ENCODE peak calls at places on chromosome 11, in seven cellular contexts. Q is psoas muscle; G is astrocyte; S is cardiac muscle cell; N is gastrocnemius medialis; M is neural progenitor cell; Y is CD8-positive, alpha-beta T cell. E is an unnamed sample. For H3K4me1, the result is how much of the 10 kb centered on the place peaks cover.

GRCh38 chr11:75238595-75239245 is 1.9 kb upstream of the TPBGL start:
- DNase-seq in Q (no peak), G (no peak), S (no peak), N (no peak), M (no peak), Y (no peak), E (no peak)

GRCh38 chr11:129968611-129969419 is 33.8 kb downstream of the PRDM10 start:
- DNase-seq in Q (no peak), G (no peak), S (no peak), N (no peak), M (no peak), Y (no peak), E (no peak)

GRCh38 chr11:126161146-126161458 is 50.3 kb downstream of the RPUSD4 start:
- DNase-seq in Q (no peak), G (no peak), S (no peak), N (no peak), M (no peak), Y (no peak), E (no peak)

GRCh38 chr11:114413958-114414357 is 13.5 kb downstream of the RBM7 start:
- DNase-seq in Q (no peak), G (no peak), S (no peak), N (no peak), M (peak), Y (no peak), E (no peak)

GRCh38 chr11:134742228-134742612 is 330.2 kb upstream of the B3GAT1 start:
- DNase-seq in Q (no peak), G (peak), S (peak), N (no peak), M (no peak), Y (no peak), E (no peak)

GRCh38 chr11:78576549-78577097 is 2.0 kb upstream of the NARS2 start:
- DNase-seq in Q (no peak), G (no peak), S (no peak), N (no peak), M (no peak), Y (no peak), E (no peak)

GRCh38 chr11:73244589-73245240 is 26.6 kb downstream of the P2RY2 start:
- DNase-seq in Q (no peak), G (no peak), S (no peak), N (peak), M (no peak), Y (no peak), E (no peak)

GRCh38 chr11:93908689-93909088 is 58.3 kb upstream of the VSTM5 start:
- DNase-seq in Q (no peak), G (peak), S (peak), N (no peak), M (no peak), Y (no peak), E (no peak)

GRCh38 chr11:109236696-109237095 is 185.3 kb upstream of the C11orf87 start:
- DNase-seq in Q (no peak), G (peak), S (peak), N (no peak), M (no peak), Y (no peak), E (no peak)

GRCh38 chr11:113974741-113975470 is at the start of gene HTR3A:
- DNase-seq in Q (peak), G (no peak), S (peak), N (peak), M (peak), Y (no peak), E (no peak)

GRCh38 chr11:84243629-84244263 is 957.6 kb upstream of the CCDC90B start:
- DNase-seq in Q (no peak), G (no peak), S (no peak), N (no peak), M (no peak), Y (no peak), E (no peak)

GRCh38 chr11:111429066-111429506 is 50.0 kb upstream of the POU2AF1 start:
- DNase-seq in Q (peak), G (no peak), S (peak), N (peak), M (peak), Y (peak), E (no peak)

GRCh38 chr11:133408936-133409335 is 123.4 kb downstream of the OPCML start:
- DNase-seq in Q (no peak), G (no peak), S (no peak), N (no peak), M (no peak), Y (no peak), E (no peak)

GRCh38 chr11:70596091-70596490 is 197.8 kb downstream of the CTTN start:
- DNase-seq in Q (no peak), G (no peak), S (no peak), N (no peak), M (no peak), Y (no peak), E (no peak)

GRCh38 chr11:124873980-124874379 is 8.7 kb downstream of the ROBO3 start:
- DNase-seq in Q (no peak), G (no peak), S (no peak), N (no peak), M (no peak), Y (no peak), E (no peak)

GRCh38 chr11:43835104-43835503 is 45.5 kb upstream of the ALKBH3 start:
- DNase-seq in Q (no peak), G (no peak), S (no peak), N (no peak), M (peak), Y (no peak), E (no peak)

GRCh38 chr11:60363542-60364525 is 14.5 kb upstream of the MS4A7 start:
- DNase-seq in Q (no peak), G (peak), S (peak), N (peak), M (peak), Y (peak), E (peak)
- H3K4me1 ChIP-seq in Q (under half), G (under half), S (under half), N (under half), M (under half), Y (under half), E (under half)

GRCh38 chr11:58575377-58576020 is at the start of gene LPXN:
- DNase-seq in Q (no peak), G (peak), S (peak), N (no peak), M (no peak), Y (peak), E (peak)
- H3K4me3 ChIP-seq in Q (peak), G (peak), S (no peak), N (peak), M (peak), Y (peak), E (peak)

DNA sequence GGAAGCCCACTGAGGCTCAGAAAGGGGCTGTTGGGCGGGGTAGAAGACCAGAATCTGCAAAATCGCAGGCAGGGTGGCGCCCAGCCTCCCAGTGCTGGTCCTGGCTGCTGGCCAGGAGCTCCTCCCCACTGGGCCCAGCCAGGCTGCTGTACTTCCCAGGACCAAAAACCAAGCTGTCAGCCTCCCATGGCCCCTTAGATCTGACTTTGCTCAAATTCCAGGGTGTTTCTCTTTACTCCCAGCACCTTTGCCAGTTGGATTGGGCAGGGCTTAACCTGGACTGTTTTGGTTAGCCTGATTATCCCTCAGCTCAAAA is 44.2 kb upstream of the WEE1 start:
- DNase-seq in Q (peak), G (no peak), S (peak), N (no peak), M (no peak), Y (no peak), E (no peak)
- H3K4me1 ChIP-seq in Q (under half), G (under half), S (under half), N (under half), M (under half), Y (under half), E (under half)

DNA sequence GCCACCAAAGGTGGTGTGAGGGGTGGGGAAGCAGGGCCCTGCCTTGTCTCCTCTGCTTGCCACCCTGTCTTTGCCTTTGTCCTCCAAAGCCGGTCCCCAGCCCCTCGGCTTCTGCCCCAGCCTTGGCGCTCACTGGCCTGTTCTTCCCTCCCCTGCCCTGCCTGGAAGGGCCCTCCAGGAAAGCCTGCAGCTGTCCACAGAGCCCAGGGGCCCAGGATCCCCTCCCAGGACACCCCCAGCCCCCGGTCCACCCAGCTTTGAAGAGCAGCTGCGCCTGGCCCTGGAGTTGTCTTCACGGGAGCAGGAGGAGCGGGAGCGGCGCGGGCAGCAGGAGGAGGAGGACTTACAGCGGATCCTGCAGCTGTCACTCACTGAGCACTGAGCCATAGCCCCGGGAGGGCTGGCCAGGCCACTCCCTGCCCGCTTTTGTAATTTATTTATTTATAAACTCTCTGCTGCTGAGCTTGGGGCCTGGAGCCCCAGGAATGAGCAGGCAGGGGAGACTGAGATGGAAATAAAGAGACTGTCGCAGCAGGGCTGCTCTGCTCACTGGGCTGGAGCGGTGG is 1.3 kb upstream of the SSH3 start:
- DNase-seq in Q (peak), G (no peak), S (peak), N (peak), M (peak), Y (peak), E (no peak)
- H3K4me3 ChIP-seq in Q (peak), G (no peak), S (no peak), N (peak), M (peak), Y (no peak), E (no peak)

GRCh38 chr11:65911682-65912568 is 6.9 kb downstream of the C11orf68 start:
- DNase-seq in Q (peak), G (peak), S (peak), N (peak), M (peak), Y (no peak), E (no peak)
- H3K4me1 ChIP-seq in Q (under half), G (half or more), S (under half), N (under half), M (under half), Y (under half), E (under half)

DNA sequence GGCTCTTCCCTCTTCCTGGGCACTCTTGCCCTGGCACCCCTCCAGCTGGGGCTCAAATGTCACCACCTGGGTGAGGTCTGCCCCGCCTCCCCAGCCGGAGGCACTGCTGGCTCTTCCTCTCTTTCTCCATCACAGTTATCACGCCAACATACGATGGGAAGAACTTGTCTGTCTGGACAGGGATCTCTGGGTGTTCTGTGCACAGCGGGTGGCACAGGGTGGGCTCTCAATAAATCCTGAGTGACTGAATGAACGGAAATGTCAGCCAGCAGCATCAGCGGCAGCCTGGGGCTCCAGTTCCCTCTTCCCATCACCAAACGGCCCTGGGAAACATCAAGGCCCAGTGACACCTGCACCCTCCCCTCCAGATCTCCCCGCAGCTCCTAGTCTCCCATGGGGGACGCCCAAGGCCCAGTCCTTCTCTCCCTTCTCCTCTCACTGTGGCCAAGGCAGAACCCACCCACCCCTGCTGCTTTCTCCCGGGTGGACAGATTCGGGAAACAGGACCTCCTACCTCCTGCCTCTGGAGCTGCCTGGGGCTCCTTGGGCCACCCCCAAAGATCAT is 440 bp upstream of the SLC25A45 start:
- DNase-seq in Q (peak), G (no peak), S (no peak), N (peak), M (no peak), Y (peak), E (no peak)
- H3K4me3 ChIP-seq in Q (peak), G (peak), S (no peak), N (peak), M (no peak), Y (peak), E (peak)

DNA sequence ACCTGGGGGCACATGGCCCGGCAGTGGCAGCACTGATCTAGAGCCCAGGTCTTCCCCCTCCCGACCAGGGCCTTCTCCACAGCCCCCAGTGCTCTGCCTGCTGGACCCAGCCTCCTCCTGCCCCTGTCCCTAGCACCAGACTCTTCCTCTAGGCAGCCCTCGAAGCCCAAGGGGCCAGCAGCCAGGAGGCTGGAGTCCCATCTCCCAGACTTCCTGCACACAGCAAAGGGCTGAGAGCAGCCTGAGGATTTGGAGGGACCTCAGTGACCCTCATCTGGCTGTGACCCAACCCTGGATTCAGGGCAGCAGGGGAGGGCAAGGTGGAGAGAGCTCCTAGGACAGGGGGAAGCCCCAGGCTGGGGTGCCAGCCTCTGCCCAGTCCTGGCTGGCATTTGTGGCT is 3.0 kb downstream of the RHOD start:
- DNase-seq in Q (no peak), G (no peak), S (no peak), N (no peak), M (no peak), Y (no peak), E (no peak)
- H3K4me1 ChIP-seq in Q (under half), G (under half), S (under half), N (under half), M (under half), Y (under half), E (under half)

GRCh38 chr11:62853279-62853965 is 14.0 kb upstream of the WDR74 start:
- DNase-seq in Q (no peak), G (no peak), S (no peak), N (no peak), M (no peak), Y (peak), E (no peak)
- H3K4me3 ChIP-seq in Q (peak), G (peak), S (peak), N (no peak), M (peak), Y (peak), E (peak)

DNA sequence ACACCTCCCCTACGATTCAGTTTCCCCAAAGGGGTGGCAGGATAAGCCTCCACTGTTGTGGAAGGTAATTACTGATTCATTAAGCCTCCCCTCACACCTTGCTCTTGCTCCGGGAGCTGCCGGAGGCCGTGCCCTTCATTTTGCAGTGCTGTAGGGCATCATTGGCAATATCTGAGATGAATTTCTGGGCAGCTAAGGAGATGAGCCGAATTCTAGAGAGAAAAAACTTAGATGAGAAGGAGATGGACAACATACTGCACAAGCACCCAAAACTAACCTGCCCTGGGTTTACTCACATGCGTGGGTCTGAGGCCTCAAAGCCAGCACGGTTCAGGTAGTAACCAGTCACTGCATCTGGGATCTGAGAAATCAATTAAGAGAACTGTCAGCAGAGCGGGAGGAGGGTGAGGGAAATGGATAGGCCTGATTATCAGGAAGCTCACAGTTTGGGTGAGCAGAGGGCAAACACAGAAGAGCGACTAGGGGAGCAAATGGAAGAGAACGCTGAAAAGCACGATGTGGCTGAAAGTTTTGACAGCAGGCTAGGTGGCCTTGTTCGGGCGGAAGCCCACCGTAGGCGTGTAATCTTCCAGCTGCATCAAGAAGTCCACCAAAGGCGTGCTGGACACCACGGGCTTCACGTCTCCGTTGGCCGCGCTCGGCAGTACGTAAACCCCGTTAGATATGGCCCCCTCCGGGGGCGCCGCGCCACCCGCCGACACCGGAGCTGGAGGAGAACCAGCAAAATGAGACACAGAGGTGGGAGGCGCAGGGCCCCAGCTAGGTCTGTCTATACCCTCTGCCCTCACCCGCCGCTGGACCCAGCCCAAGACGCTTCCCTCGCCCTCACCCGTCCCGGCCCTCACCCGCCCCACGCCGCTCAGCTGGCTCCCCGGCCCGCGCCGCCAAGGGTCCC is 666 bp downstream of the TAF10 start:
- DNase-seq in Q (peak), G (no peak), S (peak), N (no peak), M (peak), Y (peak), E (peak)
- H3K4me1 ChIP-seq in Q (under half), G (half or more), S (under half), N (under half), M (under half), Y (under half), E (under half)

E was measured in effector memory CD4-positive, alpha-beta T cell.